ENCODE peak calls at places on chromosomes 2 and 18, in four cellular contexts. K, X, Y and M are unnamed samples.

GRCh38 chr2:24877067-24877466 is 43.0 kb downstream of the ADCY3 start:
- DNase-seq in K (no peak), X (no peak), Y (no peak), M (no peak)

GRCh38 chr2:44940612-44941464 is 664 bp upstream of the SIX3 start:
- DNase-seq in K (no peak), X (no peak), Y (no peak), M (no peak)

GRCh38 chr2:58702302-58702696 is 461.2 kb upstream of the FANCL start:
- DNase-seq in K (peak; percentile 0), X (no peak), Y (no peak), M (peak; percentile 60)

GRCh38 chr2:174705321-174705720 is 59.0 kb downstream of the CHRNA1 start:
- DNase-seq in K (no peak), X (no peak), Y (no peak), M (no peak)

GRCh38 chr2:20561703-20562454 is 89.0 kb downstream of the HS1BP3 start:
- DNase-seq in K (peak; percentile 81), X (peak; percentile 46), Y (no peak), M (peak; percentile 58)

GRCh38 chr2:60213865-60214657 is 339.4 kb downstream of the BCL11A start:
- DNase-seq in K (no peak), X (no peak), Y (no peak), M (no peak)

GRCh38 chr2:20434588-20435294 is 12.1 kb upstream of the RHOB start:
- DNase-seq in K (no peak), X (no peak), Y (no peak), M (no peak)

GRCh38 chr2:177362499-177362898 is 30.1 kb upstream of the AGPS start:
- DNase-seq in K (no peak), X (no peak), Y (no peak), M (no peak)

GRCh38 chr2:69667805-69668382 is 24.4 kb upstream of the AAK1 start:
- DNase-seq in K (peak; percentile 65), X (no peak), Y (no peak), M (peak; percentile 88)

GRCh38 chr2:237511421-237511820 is 24.4 kb downstream of the MLPH start:
- DNase-seq in K (peak; percentile 78), X (no peak), Y (no peak), M (no peak)

GRCh38 chr18:32297851-32298250 is 108.0 kb downstream of the MEP1B start:
- DNase-seq in K (no peak), X (no peak), Y (no peak), M (no peak)

GRCh38 chr2:164605295-164605694 is 16.0 kb downstream of the GRB14 start:
- DNase-seq in K (no peak), X (no peak), Y (no peak), M (no peak)
- TF ChIP-seq FOS in K (no peak), X (no peak), Y (no peak), M (no peak)

DNA sequence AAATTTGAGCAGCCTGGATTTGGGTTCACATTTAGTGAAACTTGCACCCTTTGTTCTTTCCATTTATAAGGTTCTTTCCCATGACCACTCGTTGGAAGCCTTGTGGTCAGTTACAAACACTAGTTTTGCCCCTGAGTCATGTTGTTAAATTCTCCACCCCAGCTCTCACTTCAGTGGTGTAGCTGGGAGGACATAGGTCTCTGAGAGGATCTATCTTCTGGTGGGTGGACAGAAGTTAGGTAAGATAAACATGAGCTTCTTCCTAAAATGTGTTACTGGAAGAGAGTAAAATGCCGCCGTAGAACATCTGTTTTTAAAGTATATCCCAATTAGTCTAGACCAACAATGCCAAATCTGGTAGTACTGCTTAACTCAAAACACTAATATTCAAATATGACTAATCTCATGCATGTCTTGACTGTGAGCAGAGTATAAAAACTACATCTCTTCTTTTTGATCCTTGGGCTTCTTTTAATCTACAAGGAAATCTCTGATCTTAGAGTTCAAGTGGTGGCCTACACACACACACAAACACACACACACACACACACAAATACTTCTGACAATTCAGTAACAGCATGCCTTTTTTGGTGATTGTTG is 162.6 kb upstream of the FN1 start:
- DNase-seq in K (peak; percentile 94), X (peak; percentile 7), Y (no peak), M (no peak)
- TF ChIP-seq FOS in K (peak; percentile 31), X (no peak), Y (no peak), M (no peak)

DNA sequence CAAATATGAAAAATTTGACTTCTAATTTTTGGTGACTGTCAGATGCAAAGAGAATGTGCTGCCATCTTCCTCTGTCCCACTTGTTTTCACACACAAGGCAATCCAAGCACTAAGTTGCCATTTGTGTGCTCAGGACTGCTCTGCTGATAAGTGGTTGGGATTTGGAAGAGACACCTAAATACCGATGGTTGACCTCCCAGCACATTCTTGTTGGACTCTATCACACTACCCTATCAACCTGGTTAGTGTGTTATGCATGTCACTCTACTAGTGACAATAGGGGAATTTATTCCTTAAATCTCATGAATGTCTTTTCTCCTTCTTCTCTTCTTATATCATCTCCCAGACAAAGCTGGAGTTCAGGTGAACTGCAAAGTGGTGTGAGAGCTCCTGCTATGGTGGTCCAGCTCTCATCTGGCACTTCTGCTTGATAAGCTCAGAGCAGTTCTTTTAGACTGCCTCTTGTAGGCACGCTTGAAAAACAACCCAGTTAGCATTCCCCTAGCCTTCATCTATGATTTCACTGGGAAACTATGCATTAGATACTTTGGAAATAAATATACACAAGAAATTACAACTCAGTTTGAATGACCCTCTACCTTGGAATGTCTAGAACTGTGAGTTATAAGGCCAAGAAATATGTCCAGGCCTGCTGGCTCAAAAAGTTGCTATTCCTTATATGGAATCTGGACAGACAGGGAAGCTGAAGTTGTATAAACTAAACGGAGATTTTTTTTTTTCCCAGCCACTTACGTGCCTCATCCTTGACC is 404.8 kb downstream of the MEIS1 start:
- DNase-seq in K (peak; percentile 100), X (no peak), Y (no peak), M (no peak)
- TF ChIP-seq FOS in K (peak; percentile 90), X (no peak), Y (no peak), M (no peak)

DNA sequence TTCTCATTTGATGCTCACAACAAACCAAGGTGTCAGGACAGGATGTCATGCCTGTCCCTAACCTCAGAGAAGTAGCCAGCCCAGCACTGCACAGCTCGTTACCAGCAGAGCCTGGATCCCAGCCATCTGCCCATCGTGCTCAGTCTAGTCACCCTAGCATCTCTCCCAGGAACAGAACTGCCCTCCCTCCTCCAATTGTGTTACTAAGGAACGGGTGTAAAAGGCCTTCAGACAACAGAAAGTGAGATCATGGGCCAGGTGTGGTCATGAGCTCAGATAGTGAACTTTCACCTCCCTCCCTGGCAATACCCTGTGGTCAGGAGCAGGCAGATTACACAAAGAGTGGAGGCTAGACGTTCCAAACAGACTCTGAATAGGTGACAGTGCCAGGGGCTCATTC is 111.8 kb upstream of the PPP1CB start:
- DNase-seq in K (no peak), X (no peak), Y (no peak), M (no peak)
- TF ChIP-seq FOS in K (no peak), X (no peak), Y (no peak), M (no peak)